ENCODE peak calls at places on chromosomes 3 and 15, in four cellular contexts. M is heart left ventricle, W is transverse colon, S is spleen. R is an unnamed sample.

GRCh38 chr3:38731522-38731921 is 82.0 kb upstream of the SCN5A start:
- DNase-seq in M (no peak), W (no peak), S (no peak), R (no peak)

GRCh38 chr3:66633564-66633963 is 132.7 kb upstream of the LRIG1 start:
- DNase-seq in M (no peak), W (no peak), S (no peak), R (no peak)

GRCh38 chr15:49110158-49110944 is 45.0 kb downstream of the COPS2 start:
- DNase-seq in M (no peak), W (no peak), S (no peak), R (no peak)

GRCh38 chr15:56428821-56429458 is 36.0 kb downstream of the MNS1 start:
- DNase-seq in M (no peak), W (no peak), S (no peak), R (peak; percentile 40)

GRCh38 chr3:20047940-20048339 is 7.7 kb downstream of the KAT2B start:
- DNase-seq in M (no peak), W (no peak), S (no peak), R (no peak)

GRCh38 chr3:142027713-142028112 is 121.6 kb downstream of the TFDP2 start:
- DNase-seq in M (no peak), W (peak; percentile 41), S (no peak), R (peak; percentile 57)

GRCh38 chr15:57554063-57554820 is 37.5 kb upstream of the MYZAP start:
- DNase-seq in M (no peak), W (no peak), S (no peak), R (no peak)

GRCh38 chr15:58222698-58223097 is 84.5 kb downstream of the AQP9 start:
- DNase-seq in M (no peak), W (no peak), S (no peak), R (peak; percentile 24)

GRCh38 chr3:150414273-150414672 is 6.2 kb downstream of the TSC22D2 start:
- DNase-seq in M (no peak), W (no peak), S (no peak), R (no peak)

GRCh38 chr3:59313365-59313764 is 263.5 kb upstream of the CFAP20DC start:
- DNase-seq in M (peak; percentile 70), W (peak; percentile 44), S (no peak), R (peak; percentile 14)

GRCh38 chr3:194671511-194671899 is 486 bp downstream of the LSG1 start:
- DNase-seq in M (no peak), W (no peak), S (no peak), R (peak; percentile 56)

GRCh38 chr15:76147906-76148553 is 88.2 kb downstream of the TMEM266 start:
- DNase-seq in M (no peak), W (peak; percentile 63), S (peak; percentile 88), R (peak; percentile 67)

GRCh38 chr3:187742351-187743171 is 2.7 kb downstream of the BCL6 start:
- DNase-seq in M (no peak), W (peak; percentile 39), S (no peak), R (peak; percentile 22)
- TF ChIP-seq POLR2A in M (peak; percentile 73), W (peak; percentile 7), S (no peak), R (no peak)

GRCh38 chr15:90873998-90874605 is 5.7 kb downstream of the FURIN start:
- DNase-seq in M (no peak), W (peak; percentile 32), S (peak; percentile 79), R (peak; percentile 89)
- TF ChIP-seq POLR2A in M (no peak), W (no peak), S (no peak), R (peak; percentile 10)

GRCh38 chr15:74431116-74431515 is 2.6 kb downstream of the SEMA7A start:
- DNase-seq in M (peak; percentile 1), W (no peak), S (no peak), R (no peak)
- TF ChIP-seq POLR2A in M (no peak), W (no peak), S (no peak), R (no peak)

DNA sequence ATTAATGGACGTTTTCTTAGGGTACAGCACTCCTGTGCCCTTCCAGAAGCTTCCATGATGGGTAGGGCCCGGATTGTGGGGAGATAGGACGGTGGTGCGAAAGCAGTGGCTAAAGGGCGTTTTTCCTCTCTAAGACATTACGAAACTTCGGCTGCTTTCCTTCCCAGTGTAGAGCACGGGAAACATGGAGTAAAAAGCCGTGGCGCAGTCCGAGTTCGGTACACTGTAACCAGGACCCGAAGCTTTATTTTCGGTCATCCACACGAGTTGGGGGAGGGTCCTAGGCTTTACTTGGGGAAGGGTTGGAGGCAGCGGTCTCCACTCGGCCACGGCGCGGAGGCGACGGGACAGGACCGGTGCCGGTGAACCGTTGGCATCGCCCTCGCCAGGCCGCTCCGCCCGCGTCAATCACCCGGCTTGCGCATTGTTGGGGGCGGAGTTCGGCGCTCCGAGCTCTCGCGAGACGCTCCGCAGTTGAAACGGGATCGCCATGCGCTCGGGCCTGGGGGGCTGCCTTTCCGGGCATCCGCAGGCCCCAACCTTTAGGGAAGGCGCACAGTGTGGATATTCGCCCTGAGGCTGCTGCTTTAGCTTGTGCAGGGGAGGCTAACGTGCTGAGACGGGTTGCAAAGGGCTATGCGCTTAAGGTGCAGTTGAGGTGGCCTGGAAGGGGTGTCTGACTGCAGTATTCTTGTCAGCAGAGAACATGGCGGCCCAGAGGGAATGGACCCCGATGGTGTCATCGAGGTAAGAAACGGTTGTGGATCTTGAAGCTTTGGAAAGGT is 546 bp downstream of the EIF4A2 start:
- DNase-seq in M (peak; percentile 95), W (peak; percentile 89), S (peak; percentile 97), R (peak; percentile 78)
- TF ChIP-seq POLR2A in M (peak; percentile 8), W (peak; percentile 64), S (no peak), R (no peak)

GRCh38 chr3:159005148-159005547 is 203.3 kb downstream of the MFSD1 start:
- DNase-seq in M (no peak), W (no peak), S (no peak), R (no peak)
- TF ChIP-seq POLR2A in M (no peak), W (no peak), S (no peak), R (no peak)

GRCh38 chr15:66751579-66751978 is 49.5 kb downstream of the SMAD6 start:
- DNase-seq in M (no peak), W (no peak), S (peak; percentile 47), R (peak; percentile 21)
- TF ChIP-seq POLR2A in M (no peak), W (no peak), S (no peak), R (no peak)

GRCh38 chr3:106251160-106251892 is 382.5 kb upstream of the CBLB start:
- DNase-seq in M (no peak), W (no peak), S (no peak), R (no peak)
- TF ChIP-seq POLR2A in M (no peak), W (no peak), S (no peak), R (no peak)

GRCh38 chr3:52056968-52057805 is 816 bp upstream of the DUSP7 start:
- DNase-seq in M (peak; percentile 100), W (peak; percentile 100), S (peak; percentile 100), R (peak; percentile 98)
- TF ChIP-seq POLR2A in M (peak; percentile 68), W (peak; percentile 36), S (no peak), R (peak; percentile 29)

DNA sequence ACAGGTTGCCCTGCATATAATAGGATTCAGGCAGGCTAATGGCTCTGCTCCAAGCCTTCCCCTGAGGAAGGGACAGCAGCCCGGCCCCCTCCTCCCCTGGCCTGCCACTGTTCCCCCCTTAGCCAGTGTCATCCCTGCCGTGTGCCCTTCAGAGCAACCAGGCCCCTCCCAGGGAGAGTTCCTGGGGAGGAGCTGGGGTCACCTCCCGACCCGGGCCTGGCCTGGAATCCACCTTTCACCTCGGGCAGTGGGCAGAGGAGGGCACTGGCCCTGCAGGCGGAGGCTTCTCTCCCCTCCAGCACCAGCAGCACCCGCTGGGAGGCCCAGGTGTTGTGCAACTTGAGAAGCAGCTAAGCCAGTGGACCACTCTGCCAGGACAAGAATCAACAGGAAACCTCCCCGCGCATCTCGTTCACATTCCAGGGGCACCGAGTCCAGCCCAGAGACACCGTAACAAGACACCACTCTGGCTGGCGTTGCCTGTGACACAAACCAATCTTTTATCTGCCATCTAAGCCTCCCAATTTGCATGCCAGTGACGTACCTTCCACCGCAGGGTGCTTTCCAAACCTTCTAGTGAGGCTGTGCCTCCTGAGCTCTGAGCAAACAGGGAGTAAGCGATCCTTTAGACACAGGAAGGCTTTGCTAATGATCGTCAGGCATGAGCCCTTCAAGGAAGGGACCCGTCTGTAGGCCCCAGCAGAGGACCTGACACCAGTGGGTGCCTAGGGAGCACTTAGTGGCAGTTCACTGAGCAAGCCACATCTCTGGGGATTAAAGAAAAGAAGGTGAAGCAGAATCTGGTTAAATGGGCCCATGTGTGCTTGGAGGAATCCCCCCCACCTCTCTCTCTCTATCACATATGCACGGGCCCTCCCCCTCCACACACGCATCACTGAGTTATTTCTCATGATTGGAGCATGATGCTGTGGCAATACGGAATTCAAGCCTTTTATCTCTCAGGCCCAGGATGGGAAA is 98.9 kb upstream of the TLE3 start:
- DNase-seq in M (no peak), W (peak; percentile 60), S (no peak), R (peak; percentile 78)
- TF ChIP-seq POLR2A in M (no peak), W (no peak), S (no peak), R (no peak)

GRCh38 chr3:169790687-169791429 is 17.7 kb downstream of the MYNN start:
- DNase-seq in M (no peak), W (no peak), S (no peak), R (no peak)
- TF ChIP-seq POLR2A in M (no peak), W (no peak), S (no peak), R (no peak)

R was measured in NB4.